ENCODE peak calls at places on chromosomes 3 and 15, in ten cellular contexts. One of them, this sample, is unnamed.

GRCh38 chr15:67953286-67953685 is 100.8 kb upstream of the PIAS1 start:
- DNase-seq in AG20443: no peak
- DNase-seq in NCI-H345: no peak
- DNase-seq in heart left ventricle: no peak
- DNase-seq in mesendoderm: no peak
- DNase-seq in anterior cingulate cortex: no peak
- DNase-seq in cardiac septum: no peak
- DNase-seq in activated T-cell treated with anti-CD3 and anti-CD28 coated beads for 1 hour: no peak
- DNase-seq in left ventricle myocardium superior: no peak
- DNase-seq in T-helper 1 cell: no peak
- DNase-seq in this sample: no peak

GRCh38 chr3:100982710-100983109 is 10.5 kb downstream of the ABI3BP start:
- DNase-seq in AG20443: peak
- DNase-seq in NCI-H345: no peak
- DNase-seq in heart left ventricle: peak
- DNase-seq in mesendoderm: no peak
- DNase-seq in anterior cingulate cortex: no peak
- DNase-seq in cardiac septum: no peak
- DNase-seq in activated T-cell treated with anti-CD3 and anti-CD28 coated beads for 1 hour: no peak
- DNase-seq in left ventricle myocardium superior: peak
- DNase-seq in T-helper 1 cell: no peak
- DNase-seq in this sample: no peak

GRCh38 chr3:5504135-5504534 is 316.6 kb downstream of the EDEM1 start:
- DNase-seq in AG20443: no peak
- DNase-seq in NCI-H345: peak
- DNase-seq in heart left ventricle: no peak
- DNase-seq in mesendoderm: no peak
- DNase-seq in anterior cingulate cortex: no peak
- DNase-seq in cardiac septum: no peak
- DNase-seq in activated T-cell treated with anti-CD3 and anti-CD28 coated beads for 1 hour: no peak
- DNase-seq in left ventricle myocardium superior: no peak
- DNase-seq in T-helper 1 cell: no peak
- DNase-seq in this sample: no peak

GRCh38 chr3:14430706-14431470 is 28.5 kb downstream of the SLC6A6 start:
- DNase-seq in AG20443: no peak
- DNase-seq in NCI-H345: no peak
- DNase-seq in heart left ventricle: no peak
- DNase-seq in mesendoderm: no peak
- DNase-seq in anterior cingulate cortex: no peak
- DNase-seq in cardiac septum: no peak
- DNase-seq in activated T-cell treated with anti-CD3 and anti-CD28 coated beads for 1 hour: no peak
- DNase-seq in left ventricle myocardium superior: no peak
- DNase-seq in T-helper 1 cell: no peak
- DNase-seq in this sample: no peak

GRCh38 chr15:43776101-43776717 is 557 bp downstream of the ELL3 start:
- DNase-seq in AG20443: no peak
- DNase-seq in NCI-H345: peak
- DNase-seq in heart left ventricle: peak
- DNase-seq in mesendoderm: peak
- DNase-seq in anterior cingulate cortex: no peak
- DNase-seq in cardiac septum: no peak
- DNase-seq in activated T-cell treated with anti-CD3 and anti-CD28 coated beads for 1 hour: no peak
- DNase-seq in left ventricle myocardium superior: peak
- DNase-seq in T-helper 1 cell: no peak
- DNase-seq in this sample: no peak

GRCh38 chr15:40941528-40942336 is 11.5 kb upstream of the CHAC1 start:
- DNase-seq in AG20443: peak
- DNase-seq in NCI-H345: peak
- DNase-seq in heart left ventricle: peak
- DNase-seq in mesendoderm: peak
- DNase-seq in anterior cingulate cortex: peak
- DNase-seq in cardiac septum: peak
- DNase-seq in activated T-cell treated with anti-CD3 and anti-CD28 coated beads for 1 hour: peak
- DNase-seq in left ventricle myocardium superior: peak
- DNase-seq in T-helper 1 cell: peak
- DNase-seq in this sample: peak

GRCh38 chr15:74664028-74664616 is 31.7 kb downstream of the EDC3 start:
- DNase-seq in AG20443: peak
- DNase-seq in NCI-H345: no peak
- DNase-seq in heart left ventricle: no peak
- DNase-seq in mesendoderm: no peak
- DNase-seq in anterior cingulate cortex: no peak
- DNase-seq in cardiac septum: no peak
- DNase-seq in activated T-cell treated with anti-CD3 and anti-CD28 coated beads for 1 hour: no peak
- DNase-seq in left ventricle myocardium superior: peak
- DNase-seq in T-helper 1 cell: no peak
- DNase-seq in this sample: peak

GRCh38 chr3:187870360-187871203 is 125.3 kb upstream of the BCL6 start:
- DNase-seq in AG20443: no peak
- DNase-seq in NCI-H345: no peak
- DNase-seq in heart left ventricle: no peak
- DNase-seq in mesendoderm: no peak
- DNase-seq in anterior cingulate cortex: no peak
- DNase-seq in cardiac septum: no peak
- DNase-seq in activated T-cell treated with anti-CD3 and anti-CD28 coated beads for 1 hour: no peak
- DNase-seq in left ventricle myocardium superior: no peak
- DNase-seq in T-helper 1 cell: no peak
- DNase-seq in this sample: no peak

GRCh38 chr3:177491301-177492031 is 294.2 kb upstream of the TBL1XR1 start:
- DNase-seq in AG20443: peak
- DNase-seq in NCI-H345: no peak
- DNase-seq in heart left ventricle: peak
- DNase-seq in mesendoderm: peak
- DNase-seq in anterior cingulate cortex: no peak
- DNase-seq in cardiac septum: no peak
- DNase-seq in activated T-cell treated with anti-CD3 and anti-CD28 coated beads for 1 hour: no peak
- DNase-seq in left ventricle myocardium superior: no peak
- DNase-seq in T-helper 1 cell: no peak
- DNase-seq in this sample: no peak

GRCh38 chr15:48644827-48645557 is 517 bp downstream of the FBN1 start:
- DNase-seq in AG20443: peak
- DNase-seq in NCI-H345: no peak
- DNase-seq in heart left ventricle: peak
- DNase-seq in mesendoderm: peak
- DNase-seq in anterior cingulate cortex: peak
- DNase-seq in cardiac septum: peak
- DNase-seq in activated T-cell treated with anti-CD3 and anti-CD28 coated beads for 1 hour: no peak
- DNase-seq in left ventricle myocardium superior: peak
- DNase-seq in T-helper 1 cell: no peak
- DNase-seq in this sample: peak

GRCh38 chr3:194985031-194985578 is 285.9 kb downstream of the XXYLT1 start:
- DNase-seq in AG20443: peak
- DNase-seq in NCI-H345: no peak
- DNase-seq in heart left ventricle: peak
- DNase-seq in mesendoderm: peak
- DNase-seq in anterior cingulate cortex: no peak
- DNase-seq in cardiac septum: peak
- DNase-seq in activated T-cell treated with anti-CD3 and anti-CD28 coated beads for 1 hour: no peak
- DNase-seq in left ventricle myocardium superior: peak
- DNase-seq in T-helper 1 cell: no peak
- DNase-seq in this sample: peak

GRCh38 chr3:192365571-192365970 is 361.8 kb downstream of the FGF12 start:
- DNase-seq in AG20443: no peak
- DNase-seq in NCI-H345: no peak
- DNase-seq in heart left ventricle: no peak
- DNase-seq in mesendoderm: no peak
- DNase-seq in anterior cingulate cortex: no peak
- DNase-seq in cardiac septum: no peak
- DNase-seq in activated T-cell treated with anti-CD3 and anti-CD28 coated beads for 1 hour: no peak
- DNase-seq in left ventricle myocardium superior: no peak
- DNase-seq in T-helper 1 cell: no peak
- DNase-seq in this sample: no peak

GRCh38 chr3:179149239-179149887 is 1.2 kb downstream of the PIK3CA start:
- DNase-seq in AG20443: peak
- DNase-seq in NCI-H345: peak
- DNase-seq in heart left ventricle: peak
- DNase-seq in mesendoderm: no peak
- DNase-seq in anterior cingulate cortex: no peak
- DNase-seq in cardiac septum: no peak
- DNase-seq in activated T-cell treated with anti-CD3 and anti-CD28 coated beads for 1 hour: peak
- DNase-seq in left ventricle myocardium superior: no peak
- DNase-seq in T-helper 1 cell: peak
- DNase-seq in this sample: peak

GRCh38 chr3:36494461-36495109 is 114.3 kb downstream of the STAC start:
- DNase-seq in AG20443: peak
- DNase-seq in NCI-H345: no peak
- DNase-seq in heart left ventricle: no peak
- DNase-seq in mesendoderm: no peak
- DNase-seq in anterior cingulate cortex: no peak
- DNase-seq in cardiac septum: no peak
- DNase-seq in activated T-cell treated with anti-CD3 and anti-CD28 coated beads for 1 hour: no peak
- DNase-seq in left ventricle myocardium superior: no peak
- DNase-seq in T-helper 1 cell: no peak
- DNase-seq in this sample: peak

GRCh38 chr3:56133423-56133822 is 334.8 kb downstream of the ERC2 start:
- DNase-seq in AG20443: peak
- DNase-seq in NCI-H345: no peak
- DNase-seq in heart left ventricle: no peak
- DNase-seq in mesendoderm: no peak
- DNase-seq in anterior cingulate cortex: no peak
- DNase-seq in cardiac septum: no peak
- DNase-seq in activated T-cell treated with anti-CD3 and anti-CD28 coated beads for 1 hour: no peak
- DNase-seq in left ventricle myocardium superior: no peak
- DNase-seq in T-helper 1 cell: no peak
- DNase-seq in this sample: peak

This sample was measured in foreskin fibroblast.